ENCODE peak calls at places on chromosomes 11 and 22, in six cellular contexts. R is heart left ventricle, M is lower leg skin, P is cardiac muscle cell, E is vagina, J is HCT116. V is an unnamed sample.

GRCh38 chr11:9662273-9662672 is 1.6 kb upstream of the SWAP70 start:
- DNase-seq in R (peak; percentile 33), M (no peak), P (no peak), E (no peak), J (no peak), V (no peak)

GRCh38 chr11:132131051-132131450 is 760.6 kb downstream of the NTM start:
- DNase-seq in R (no peak), M (no peak), P (peak; percentile 6), E (no peak), J (no peak), V (no peak)

GRCh38 chr22:17358394-17358793 is 10.9 kb upstream of the CECR2 start:
- DNase-seq in R (no peak), M (no peak), P (no peak), E (no peak), J (no peak), V (no peak)

GRCh38 chr11:7348432-7349298 is 97.0 kb downstream of the SYT9 start:
- DNase-seq in R (no peak), M (no peak), P (peak; percentile 10), E (no peak), J (no peak), V (peak; percentile 21)

GRCh38 chr11:9951714-9952275 is 287.9 kb downstream of the SWAP70 start:
- DNase-seq in R (no peak), M (no peak), P (peak; percentile 54), E (no peak), J (no peak), V (no peak)

GRCh38 chr11:121614661-121615240 is 162.0 kb upstream of the SORL1-AS1 start:
- DNase-seq in R (no peak), M (no peak), P (peak; percentile 27), E (no peak), J (no peak), V (no peak)

GRCh38 chr22:23859201-23859600 is 1.5 kb downstream of the SLC2A11 start:
- DNase-seq in R (no peak), M (no peak), P (no peak), E (no peak), J (no peak), V (no peak)

GRCh38 chr22:42444060-42444904 is 12.1 kb upstream of the NFAM1 start:
- DNase-seq in R (peak; percentile 82), M (peak; percentile 97), P (peak; percentile 97), E (no peak), J (peak; percentile 67), V (peak; percentile 66)

GRCh38 chr11:119685073-119685746 is 43.8 kb downstream of the NECTIN1 start:
- DNase-seq in R (no peak), M (no peak), P (no peak), E (no peak), J (no peak), V (no peak)

GRCh38 chr22:24427500-24428164 is at the start of gene ADORA2A:
- DNase-seq in R (peak; percentile 55), M (no peak), P (no peak), E (no peak), J (no peak), V (no peak)

GRCh38 chr22:19779011-19779421 is 18.4 kb downstream of the TBX1 start:
- DNase-seq in R (no peak), M (no peak), P (no peak), E (no peak), J (no peak), V (no peak)

GRCh38 chr11:33655842-33656600 is 44.6 kb downstream of the C11orf91 start:
- DNase-seq in R (no peak), M (no peak), P (no peak), E (peak; percentile 78), J (no peak), V (no peak)

GRCh38 chr22:24591286-24591830 is 1.5 kb downstream of the LRRC75B start:
- DNase-seq in R (no peak), M (no peak), P (no peak), E (no peak), J (no peak), V (no peak)

GRCh38 chr22:25726241-25726640 is 15.7 kb upstream of the MYO18B start:
- DNase-seq in R (no peak), M (no peak), P (peak; percentile 17), E (no peak), J (no peak), V (no peak)

GRCh38 chr22:29520851-29521250 is 32.7 kb downstream of the THOC5 start:
- DNase-seq in R (no peak), M (no peak), P (peak; percentile 82), E (no peak), J (no peak), V (peak; percentile 6)

GRCh38 chr11:120324932-120325810 is at the start of gene TLCD5:
- DNase-seq in R (peak; percentile 83), M (peak; percentile 91), P (peak; percentile 70), E (no peak), J (peak; percentile 54), V (no peak)

GRCh38 chr22:40029189-40029890 is 34.6 kb downstream of the FAM83F start:
- DNase-seq in R (no peak), M (peak; percentile 76), P (no peak), E (no peak), J (no peak), V (no peak)

GRCh38 chr22:28246392-28246791 is 327.3 kb upstream of the PITPNB start:
- DNase-seq in R (no peak), M (no peak), P (peak; percentile 64), E (no peak), J (no peak), V (no peak)

GRCh38 chr11:84686726-84687125 is 940.4 kb downstream of the DLG2 start:
- DNase-seq in R (no peak), M (no peak), P (no peak), E (no peak), J (no peak), V (no peak)

GRCh38 chr22:24826710-24827285 is 20.8 kb downstream of the SGSM1 start:
- DNase-seq in R (no peak), M (no peak), P (no peak), E (no peak), J (no peak), V (no peak)

GRCh38 chr22:46066691-46067090 is 83.6 kb upstream of the PPARA start:
- DNase-seq in R (peak; percentile 29), M (peak; percentile 88), P (no peak), E (no peak), J (no peak), V (no peak)

GRCh38 chr22:37243402-37244113 is 511 bp downstream of the RAC2 start:
- DNase-seq in R (no peak), M (no peak), P (no peak), E (no peak), J (no peak), V (no peak)

GRCh38 chr11:121777056-121777455 is 324.3 kb upstream of the SORL1-AS1 start:
- DNase-seq in R (no peak), M (no peak), P (no peak), E (no peak), J (no peak), V (no peak)

GRCh38 chr11:7936615-7937014 is 4.9 kb downstream of the OR10A3 start:
- DNase-seq in R (peak; percentile 29), M (no peak), P (no peak), E (no peak), J (no peak), V (no peak)

GRCh38 chr11:22875869-22876473 is 15.7 kb upstream of the CCDC179 start:
- DNase-seq in R (peak; percentile 32), M (no peak), P (peak; percentile 88), E (no peak), J (peak; percentile 80), V (peak; percentile 72)

GRCh38 chr11:46920709-46921108 is 2.4 kb upstream of the LRP4 start:
- DNase-seq in R (peak; percentile 74), M (peak; percentile 89), P (peak; percentile 84), E (no peak), J (no peak), V (peak; percentile 77)

DNA sequence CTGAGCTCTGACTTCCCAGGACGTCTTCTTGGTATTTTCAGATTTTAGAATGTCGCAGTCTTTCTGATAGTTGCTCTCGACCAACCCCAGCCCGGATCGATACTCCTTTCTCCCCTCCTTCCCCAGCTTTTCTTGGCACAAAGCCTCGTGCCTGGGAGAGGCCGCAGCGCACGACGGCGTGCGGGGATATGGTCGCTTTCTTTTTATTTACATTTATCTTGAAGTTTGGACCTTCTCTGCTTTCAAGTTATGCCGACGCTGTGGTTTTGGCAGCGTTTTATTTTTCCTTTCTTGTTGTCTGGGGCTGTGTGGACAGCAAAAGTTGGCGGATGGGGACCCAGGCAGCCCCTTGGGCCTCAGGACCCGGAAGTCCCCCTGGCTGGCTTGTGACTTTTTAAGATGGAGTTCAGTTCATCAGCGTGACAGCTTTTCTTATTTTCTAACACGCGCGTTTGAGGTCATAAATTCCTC is 4.2 kb upstream of the SPDYC start:
- DNase-seq in R (no peak), M (no peak), P (peak; percentile 23), E (no peak), J (no peak), V (no peak)
- H3K4me3 ChIP-seq in R (no peak overlapping the region), M (no peak overlapping the region), P (no peak overlapping the region), E (peak overlapping the region; percentile 14), J (no peak overlapping the region), V (no peak overlapping the region)

DNA sequence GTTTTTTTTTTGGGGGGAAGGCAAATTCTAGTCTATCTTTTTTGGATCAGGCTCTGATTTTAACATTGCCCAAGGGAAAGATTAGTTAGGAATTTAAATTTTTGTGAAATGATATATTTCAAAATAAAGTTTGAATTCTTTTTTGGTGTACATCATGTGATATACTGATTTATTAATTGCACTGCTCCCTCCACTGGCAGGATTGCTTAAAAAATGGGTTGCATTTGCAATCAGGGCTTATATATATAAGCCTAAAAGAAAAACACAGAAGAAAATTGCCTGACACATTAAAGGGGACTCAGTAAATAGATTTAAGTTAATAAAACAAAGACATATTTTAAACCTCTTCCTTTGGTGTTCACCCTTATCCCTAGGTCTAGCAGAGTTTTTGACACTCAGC is 1.2 kb downstream of the DYNC2H1 start:
- DNase-seq in R (no peak), M (no peak), P (peak; percentile 72), E (no peak), J (no peak), V (peak; percentile 14)
- TF ChIP-seq CTCF in R (no peak), M (no peak), P (peak; percentile 48), E (no peak), J (no peak), V (peak; percentile 43)

GRCh38 chr11:1330473-1330872 is 21.0 kb upstream of the TOLLIP start:
- DNase-seq in R (no peak), M (no peak), P (no peak), E (no peak), J (no peak), V (no peak)

GRCh38 chr11:1323779-1324178 is 14.3 kb upstream of the TOLLIP start:
- DNase-seq in R (no peak), M (no peak), P (no peak), E (no peak), J (no peak), V (no peak)

GRCh38 chr11:1326435-1327063 is 17.1 kb upstream of the TOLLIP start:
- DNase-seq in R (no peak), M (no peak), P (no peak), E (no peak), J (no peak), V (no peak)

DNA sequence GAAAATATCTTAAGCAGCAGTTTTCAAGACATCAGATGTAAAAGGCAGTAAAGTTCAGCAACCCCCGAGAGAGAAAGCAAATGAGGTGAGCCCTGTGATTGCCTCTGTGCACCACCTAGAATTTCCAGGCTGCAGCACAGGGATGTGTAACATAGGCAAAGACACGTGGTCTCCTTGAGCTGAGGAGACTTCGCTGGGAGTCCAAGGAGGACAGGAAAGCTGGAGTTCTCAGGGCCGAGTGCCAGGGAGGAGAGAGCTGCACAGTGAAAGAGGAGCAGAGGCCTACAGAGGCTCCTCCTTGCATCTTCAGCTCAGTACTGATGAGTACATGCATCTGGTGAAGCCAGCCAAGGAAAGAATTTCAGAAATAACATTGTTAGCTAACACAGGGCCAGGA is 17.6 kb upstream of the TOLLIP start:
- DNase-seq in R (no peak), M (no peak), P (no peak), E (no peak), J (no peak), V (no peak)
- H3K4me3 ChIP-seq in R (no peak overlapping the region), M (no peak overlapping the region), P (no peak overlapping the region), E (no peak overlapping the region), J (no peak overlapping the region), V (no peak overlapping the region)

GRCh38 chr11:64343740-64344133 is 3.7 kb downstream of the CCDC88B start:
- DNase-seq in R (no peak), M (no peak), P (no peak), E (no peak), J (no peak), V (no peak)
- TF ChIP-seq CTCF in R (no peak), M (no peak), P (peak; percentile 22), E (no peak), J (no peak), V (peak; percentile 16)